ENCODE peak calls at places on chromosome 17, in nine cellular contexts. X is pancreas; R is HCEC 1CT; O is endothelial cell of umbilical vein; Y is stimulated activated CD8-positive, alpha-beta memory T cell treated with anti-CD3 and anti-CD28 coated beads, Interleukin-7, amount 100 ng/mL, for 1 hour; G is cardiac muscle cell; Z is EL; W is WTC11; T is adrenal gland. V is an unnamed sample.

GRCh38 chr17:78318407-78318806 is 41.5 kb downstream of the SOCS3 start:
- DNase-seq in Z (no peak), O (no peak), T (no peak), Y (no peak), X (no peak), W (no peak), G (no peak), R (no peak), V (no peak)

GRCh38 chr17:81309140-81309858 is 14.2 kb upstream of the SLC38A10 start:
- DNase-seq in T (peak; percentile 92), R (peak; percentile 61), O (peak; percentile 28), X (peak; percentile 87), Z (peak; percentile 78), W (peak; percentile 64), G (peak; percentile 60), Y (no peak), V (peak; percentile 52)

GRCh38 chr17:79905832-79906231 is 66.6 kb upstream of the CBX4 start:
- DNase-seq in G (no peak), Z (no peak), W (peak; percentile 26), O (no peak), R (no peak), X (no peak), Y (no peak), T (no peak), V (peak; percentile 58)

GRCh38 chr17:31413871-31414589 is 22.6 kb downstream of the RAB11FIP4 start:
- DNase-seq in G (peak; percentile 78), X (no peak), T (no peak), O (no peak), W (no peak), R (peak; percentile 61), Z (peak; percentile 73), Y (no peak), V (peak; percentile 72)

GRCh38 chr17:13957636-13958035 is 111.7 kb upstream of the COX10 start:
- DNase-seq in Y (no peak), Z (peak; percentile 48), G (peak; percentile 68), X (no peak), W (no peak), O (no peak), T (peak; percentile 42), R (no peak), V (no peak)

GRCh38 chr17:60506312-60506711 is 19.7 kb downstream of the APPBP2 start:
- DNase-seq in Z (peak; percentile 79), O (peak; percentile 33), R (peak; percentile 93), G (peak; percentile 53), X (no peak), Y (no peak), T (no peak), W (no peak), V (peak; percentile 90)

GRCh38 chr17:47829870-47830269 is 1.5 kb downstream of the MRPL10 start:
- DNase-seq in X (no peak), R (no peak), T (no peak), Y (peak; percentile 31), Z (no peak), W (no peak), G (no peak), O (no peak), V (no peak)

GRCh38 chr17:60535382-60536279 is 9.6 kb upstream of the APPBP2 start:
- DNase-seq in T (no peak), O (no peak), Z (peak; percentile 69), Y (no peak), G (no peak), W (no peak), X (no peak), R (peak; percentile 94), V (peak; percentile 34)

GRCh38 chr17:73694491-73694890 is 50.2 kb upstream of the SDK2 start:
- DNase-seq in Y (no peak), O (no peak), R (no peak), X (no peak), T (no peak), W (no peak), Z (no peak), G (no peak), V (no peak)

GRCh38 chr17:60941028-60941427 is 263.4 kb downstream of the BCAS3 start:
- DNase-seq in Y (no peak), R (peak; percentile 100), O (peak; percentile 60), Z (peak; percentile 86), G (peak; percentile 95), X (peak; percentile 4), W (no peak), T (peak; percentile 28), V (peak; percentile 81)

GRCh38 chr17:2708585-2709172 is 2.9 kb downstream of the CLUH start:
- DNase-seq in G (no peak), R (no peak), T (no peak), Y (no peak), O (no peak), X (no peak), W (no peak), Z (no peak), V (no peak)

GRCh38 chr17:21400816-21401593 is 24.8 kb downstream of the KCNJ12 start:
- DNase-seq in G (no peak), X (no peak), O (no peak), Y (no peak), T (no peak), W (no peak), R (no peak), Z (no peak), V (no peak)

GRCh38 chr17:42680331-42680808 is 1.3 kb downstream of the CCR10 start:
- DNase-seq in T (no peak), R (no peak), O (no peak), Z (peak; percentile 60), Y (no peak), X (peak; percentile 26), W (no peak), G (no peak), V (no peak)

GRCh38 chr17:70022175-70022574 is 52.9 kb upstream of the KCNJ16 start:
- DNase-seq in Y (no peak), T (no peak), O (peak; percentile 51), X (no peak), W (no peak), G (no peak), Z (no peak), R (no peak), V (no peak)

GRCh38 chr17:78651551-78651950 is 74.4 kb upstream of the DNAH17 start:
- DNase-seq in Z (no peak), Y (no peak), T (no peak), X (no peak), W (no peak), G (peak; percentile 12), O (no peak), R (peak; percentile 28), V (no peak)

GRCh38 chr17:68592667-68593330 is 8.4 kb downstream of the FAM20A start:
- DNase-seq in R (no peak), T (no peak), G (no peak), Z (no peak), Y (no peak), O (no peak), X (no peak), W (no peak), V (no peak)

V was measured in HT1080.